ENCODE peak calls at places on chromosomes 13 and 19, in six cellular contexts. P is ACHN; V is HFFc6; T is naive thymus-derived CD8-positive, alpha-beta T cell; A is left kidney; C is MM.1S. X is an unnamed sample.

GRCh38 chr13:49248433-49249002 is 793 bp downstream of the CDADC1 start:
- DNase-seq in P (peak; percentile 5), V (peak; percentile 18), T (no peak), A (no peak), C (peak; percentile 9), X (no peak)

GRCh38 chr13:104510422-104510821 is 1444.2 kb upstream of the SLC10A2 start:
- DNase-seq in P (no peak), V (no peak), T (no peak), A (no peak), C (no peak), X (no peak)

GRCh38 chr19:18708452-18709231 is 25.2 kb downstream of the CRTC1 start:
- DNase-seq in P (no peak), V (no peak), T (no peak), A (no peak), C (no peak), X (no peak)

GRCh38 chr13:37074703-37075102 is 15.2 kb upstream of the SUPT20H start:
- DNase-seq in P (peak; percentile 29), V (peak; percentile 41), T (no peak), A (peak; percentile 61), C (peak; percentile 8), X (no peak)

GRCh38 chr19:30525383-30525782 is 153.2 kb downstream of the ZNF536 start:
- DNase-seq in P (no peak), V (no peak), T (no peak), A (no peak), C (no peak), X (no peak)

GRCh38 chr19:11131471-11131870 is 24.1 kb downstream of the SPC24 start:
- DNase-seq in P (no peak), V (no peak), T (no peak), A (no peak), C (no peak), X (no peak)

GRCh38 chr19:38273499-38273898 is 9.1 kb downstream of the SPINT2 start:
- DNase-seq in P (no peak), V (no peak), T (no peak), A (no peak), C (no peak), X (no peak)

GRCh38 chr13:68023838-68024581 is 793.9 kb upstream of the PCDH9 start:
- DNase-seq in P (no peak), V (no peak), T (no peak), A (no peak), C (no peak), X (no peak)

GRCh38 chr13:90738881-90739280 is 608.6 kb upstream of the MIR17HG start:
- DNase-seq in P (no peak), V (peak; percentile 4), T (no peak), A (no peak), C (no peak), X (no peak)

GRCh38 chr19:19386373-19386869 is 19.1 kb upstream of the GATAD2A start:
- DNase-seq in P (no peak), V (no peak), T (no peak), A (no peak), C (no peak), X (no peak)

GRCh38 chr19:17762505-17763229 is 11.4 kb downstream of the FCHO1 start:
- DNase-seq in P (peak; percentile 15), V (peak; percentile 52), T (no peak), A (peak; percentile 63), C (no peak), X (no peak)

GRCh38 chr19:10416380-10417257 is 3.7 kb upstream of the PDE4A start:
- DNase-seq in P (peak; percentile 86), V (peak; percentile 82), T (peak; percentile 96), A (peak; percentile 87), C (peak; percentile 94), X (peak; percentile 92)

GRCh38 chr13:94658926-94659649 is 53.3 kb downstream of the SOX21 start:
- DNase-seq in P (no peak), V (no peak), T (no peak), A (no peak), C (no peak), X (no peak)

GRCh38 chr19:53102701-53103140 is 501 bp downstream of the ZNF160 start:
- DNase-seq in P (peak; percentile 14), V (peak; percentile 39), T (peak; percentile 10), A (peak; percentile 71), C (no peak), X (no peak)

GRCh38 chr19:12994701-12995595 is at the start of gene NFIX:
- DNase-seq in P (peak; percentile 60), V (peak; percentile 41), T (peak; percentile 35), A (peak; percentile 78), C (peak; percentile 54), X (no peak)

GRCh38 chr13:32938907-32939306 is 77.3 kb upstream of the KL start:
- DNase-seq in P (no peak), V (peak; percentile 20), T (no peak), A (no peak), C (no peak), X (no peak)

GRCh38 chr19:55255618-55256423 is 3.0 kb downstream of the PPP6R1 start:
- DNase-seq in P (peak; percentile 6), V (peak; percentile 53), T (peak; percentile 20), A (peak; percentile 64), C (peak; percentile 33), X (no peak)

GRCh38 chr13:110412132-110412912 is 105.2 kb downstream of the COL4A2 start:
- DNase-seq in P (peak; percentile 97), V (peak; percentile 99), T (peak; percentile 15), A (peak; percentile 91), C (peak; percentile 63), X (no peak)

GRCh38 chr13:57630661-57631606 is 610 bp upstream of the PCDH17 start:
- DNase-seq in P (peak; percentile 52), V (peak; percentile 17), T (no peak), A (peak; percentile 65), C (peak; percentile 6), X (no peak)

GRCh38 chr13:101709952-101710351 is 257.5 kb downstream of the ITGBL1 start:
- DNase-seq in P (no peak), V (no peak), T (no peak), A (no peak), C (no peak), X (no peak)

GRCh38 chr19:15892012-15892411 is 5.9 kb downstream of the CYP4F2 start:
- DNase-seq in P (no peak), V (no peak), T (no peak), A (no peak), C (no peak), X (no peak)

GRCh38 chr13:69468624-69469023 is 639.0 kb upstream of the ATXN8OS start:
- DNase-seq in P (no peak), V (no peak), T (no peak), A (no peak), C (no peak), X (no peak)

GRCh38 chr19:18000981-18001836 is 6.8 kb upstream of the ARRDC2 start:
- DNase-seq in P (peak; percentile 85), V (peak; percentile 74), T (peak; percentile 97), A (peak; percentile 81), C (no peak), X (no peak)

GRCh38 chr13:100175078-100175802 is 86.3 kb downstream of the PCCA start:
- DNase-seq in P (no peak), V (no peak), T (no peak), A (no peak), C (no peak), X (no peak)

GRCh38 chr19:34288381-34288780 is 34.0 kb downstream of the GARRE1 start:
- DNase-seq in P (no peak), V (no peak), T (no peak), A (no peak), C (no peak), X (no peak)

GRCh38 chr19:40688294-40688693 is 2.2 kb downstream of the NUMBL start:
- DNase-seq in P (no peak), V (no peak), T (no peak), A (no peak), C (no peak), X (no peak)

GRCh38 chr19:28493881-28494280 is 719.1 kb downstream of the UQCRFS1 start:
- DNase-seq in P (no peak), V (no peak), T (no peak), A (no peak), C (no peak), X (no peak)

GRCh38 chr19:10270616-10271394 is at the start of gene ICAM1:
- DNase-seq in P (no peak), V (no peak), T (peak; percentile 41), A (peak; percentile 67), C (peak; percentile 86), X (no peak)

GRCh38 chr19:49064768-49065611 is at the start of gene NTF4:
- DNase-seq in P (peak; percentile 35), V (no peak), T (no peak), A (peak; percentile 90), C (no peak), X (peak; percentile 78)

GRCh38 chr13:113318956-113319355 is 21.9 kb downstream of the LAMP1 start:
- DNase-seq in P (no peak), V (no peak), T (no peak), A (no peak), C (no peak), X (no peak)

GRCh38 chr13:37460211-37460610 is 138.4 kb downstream of the POSTN start:
- DNase-seq in P (no peak), V (peak; percentile 24), T (no peak), A (no peak), C (no peak), X (no peak)

GRCh38 chr19:3712663-3713531 is 4.7 kb downstream of the TJP3 start:
- DNase-seq in P (no peak), V (no peak), T (no peak), A (peak; percentile 81), C (no peak), X (no peak)

GRCh38 chr19:38805180-38805579 is 7.6 kb downstream of the LGALS4 start:
- DNase-seq in P (no peak), V (no peak), T (no peak), A (no peak), C (no peak), X (no peak)

GRCh38 chr19:1884719-1885334 is 469 bp downstream of the ABHD17A start:
- DNase-seq in P (peak; percentile 24), V (no peak), T (no peak), A (peak; percentile 40), C (no peak), X (no peak)